ENCODE peak calls at places on chromosome 1, in four cellular contexts. One of them, this sample, is unnamed. For H3K27me3, the result is how much of the 10 kb centered on the place peaks cover.

GRCh38 chr1:156086256-156086662 is 4.0 kb upstream of the MEX3A start:
- DNase-seq in lower lobe of right lung: peak
- DNase-seq in psoas muscle: no peak
- DNase-seq in cardiac muscle cell: peak
- DNase-seq in this sample: no peak

GRCh38 chr1:43883321-43883720 is 50.3 kb upstream of the ARTN start:
- DNase-seq in lower lobe of right lung: no peak
- DNase-seq in psoas muscle: no peak
- DNase-seq in cardiac muscle cell: no peak
- DNase-seq in this sample: no peak

GRCh38 chr1:30809514-30810263 is 52.1 kb upstream of the LAPTM5 start:
- DNase-seq in cardiac muscle cell: peak
- DNase-seq in psoas muscle: no peak
- DNase-seq in lower lobe of right lung: no peak
- DNase-seq in this sample: peak

GRCh38 chr1:33586111-33586510 is 113.7 kb downstream of the ZSCAN20 start:
- DNase-seq in cardiac muscle cell: no peak
- DNase-seq in psoas muscle: no peak
- DNase-seq in lower lobe of right lung: no peak
- DNase-seq in this sample: no peak

GRCh38 chr1:184223216-184223615 is 163.6 kb upstream of the C1orf21 start:
- DNase-seq in psoas muscle: no peak
- DNase-seq in cardiac muscle cell: no peak
- DNase-seq in lower lobe of right lung: no peak
- DNase-seq in this sample: no peak

GRCh38 chr1:50426108-50426700 is 3.0 kb upstream of the DMRTA2 start:
- DNase-seq in psoas muscle: no peak
- DNase-seq in cardiac muscle cell: no peak
- DNase-seq in lower lobe of right lung: no peak
- DNase-seq in this sample: no peak

GRCh38 chr1:175471039-175471800 is 272.2 kb downstream of the TNR start:
- DNase-seq in psoas muscle: no peak
- DNase-seq in lower lobe of right lung: no peak
- DNase-seq in cardiac muscle cell: no peak
- DNase-seq in this sample: no peak

GRCh38 chr1:9420835-9421532 is 118.3 kb upstream of the SLC25A33 start:
- DNase-seq in lower lobe of right lung: no peak
- DNase-seq in psoas muscle: no peak
- DNase-seq in cardiac muscle cell: no peak
- DNase-seq in this sample: no peak

GRCh38 chr1:9631613-9632012 is 19.9 kb upstream of the PIK3CD start:
- DNase-seq in cardiac muscle cell: no peak
- DNase-seq in psoas muscle: no peak
- DNase-seq in lower lobe of right lung: no peak
- DNase-seq in this sample: no peak

GRCh38 chr1:27522860-27523665 is 33.1 kb upstream of the WASF2 start:
- DNase-seq in psoas muscle: peak
- DNase-seq in cardiac muscle cell: peak
- DNase-seq in lower lobe of right lung: no peak
- DNase-seq in this sample: no peak

GRCh38 chr1:53147171-53147570 is 4.7 kb upstream of the SLC1A7 start:
- DNase-seq in lower lobe of right lung: no peak
- DNase-seq in psoas muscle: no peak
- DNase-seq in cardiac muscle cell: no peak
- DNase-seq in this sample: no peak

GRCh38 chr1:193662030-193662429 is 475.6 kb upstream of the B3GALT2 start:
- DNase-seq in psoas muscle: no peak
- DNase-seq in cardiac muscle cell: no peak
- DNase-seq in lower lobe of right lung: no peak
- DNase-seq in this sample: no peak

GRCh38 chr1:200423235-200423634 is 13.4 kb upstream of the ZNF281 start:
- DNase-seq in psoas muscle: no peak
- DNase-seq in lower lobe of right lung: no peak
- DNase-seq in cardiac muscle cell: no peak
- DNase-seq in this sample: no peak
- H3K4me3 ChIP-seq in psoas muscle: no peak
- H3K4me3 ChIP-seq in lower lobe of right lung: no peak
- H3K4me3 ChIP-seq in cardiac muscle cell: no peak
- H3K4me3 ChIP-seq in this sample: no peak

GRCh38 chr1:245155186-245156040 is 628 bp downstream of the KIF26B start:
- DNase-seq in psoas muscle: no peak
- DNase-seq in cardiac muscle cell: peak
- DNase-seq in lower lobe of right lung: no peak
- DNase-seq in this sample: no peak
- H3K27me3 ChIP-seq in psoas muscle: half or more
- H3K27me3 ChIP-seq in cardiac muscle cell: under half
- H3K27me3 ChIP-seq in lower lobe of right lung: under half
- H3K27me3 ChIP-seq in this sample: under half

DNA sequence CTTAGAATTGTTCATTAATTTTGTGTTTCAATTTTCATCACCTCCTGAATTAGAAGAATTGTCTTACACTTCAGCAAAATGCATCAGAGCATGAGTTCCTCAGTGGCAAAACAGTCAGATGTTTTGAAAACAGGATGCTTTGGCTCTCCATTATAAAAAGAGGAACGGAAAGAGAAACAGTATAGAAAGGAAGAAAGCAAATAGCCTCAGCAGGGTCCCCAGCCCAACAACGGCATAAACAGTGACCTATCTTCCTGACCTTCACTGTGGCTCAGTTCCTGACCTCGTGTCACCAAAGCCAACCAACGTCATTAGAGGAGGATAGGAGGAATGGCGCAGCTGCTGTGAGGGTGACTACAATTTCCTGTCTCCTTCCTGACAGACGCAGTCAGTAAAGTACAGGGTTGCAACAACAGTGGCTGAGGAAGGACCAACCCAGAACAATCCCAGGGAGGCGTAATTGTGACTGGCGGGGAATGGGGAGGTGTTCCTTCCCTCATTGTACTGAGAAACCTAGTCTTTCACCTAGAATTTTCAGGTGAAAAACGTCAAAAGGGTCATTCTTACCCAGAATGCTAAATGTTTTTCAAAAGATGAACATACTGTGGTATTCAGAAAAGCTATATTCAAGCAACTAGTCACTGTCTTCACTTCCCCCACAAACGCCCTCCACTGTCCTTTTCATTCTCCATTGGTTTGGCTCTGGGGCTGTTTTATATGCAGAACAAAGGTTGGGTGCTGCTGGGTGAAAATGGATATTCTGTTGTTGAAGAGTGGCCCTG is 197.9 kb upstream of the SGIP1 start:
- DNase-seq in lower lobe of right lung: peak
- DNase-seq in psoas muscle: peak
- DNase-seq in cardiac muscle cell: no peak
- DNase-seq in this sample: no peak
- H3K4me3 ChIP-seq in lower lobe of right lung: peak
- H3K4me3 ChIP-seq in psoas muscle: peak
- H3K4me3 ChIP-seq in cardiac muscle cell: no peak
- H3K4me3 ChIP-seq in this sample: no peak

GRCh38 chr1:37629008-37629407 is 5.7 kb downstream of the RSPO1 start:
- DNase-seq in lower lobe of right lung: no peak
- DNase-seq in cardiac muscle cell: no peak
- DNase-seq in psoas muscle: no peak
- DNase-seq in this sample: no peak

GRCh38 chr1:37631039-37631428 is 3.7 kb downstream of the RSPO1 start:
- DNase-seq in psoas muscle: no peak
- DNase-seq in cardiac muscle cell: no peak
- DNase-seq in lower lobe of right lung: no peak
- DNase-seq in this sample: no peak

GRCh38 chr1:37628026-37628556 is 6.6 kb downstream of the RSPO1 start:
- DNase-seq in psoas muscle: no peak
- DNase-seq in lower lobe of right lung: no peak
- DNase-seq in cardiac muscle cell: no peak
- DNase-seq in this sample: no peak

GRCh38 chr1:37630426-37631038 is 4.2 kb downstream of the RSPO1 start:
- DNase-seq in cardiac muscle cell: no peak
- DNase-seq in psoas muscle: no peak
- DNase-seq in lower lobe of right lung: no peak
- DNase-seq in this sample: no peak

DNA sequence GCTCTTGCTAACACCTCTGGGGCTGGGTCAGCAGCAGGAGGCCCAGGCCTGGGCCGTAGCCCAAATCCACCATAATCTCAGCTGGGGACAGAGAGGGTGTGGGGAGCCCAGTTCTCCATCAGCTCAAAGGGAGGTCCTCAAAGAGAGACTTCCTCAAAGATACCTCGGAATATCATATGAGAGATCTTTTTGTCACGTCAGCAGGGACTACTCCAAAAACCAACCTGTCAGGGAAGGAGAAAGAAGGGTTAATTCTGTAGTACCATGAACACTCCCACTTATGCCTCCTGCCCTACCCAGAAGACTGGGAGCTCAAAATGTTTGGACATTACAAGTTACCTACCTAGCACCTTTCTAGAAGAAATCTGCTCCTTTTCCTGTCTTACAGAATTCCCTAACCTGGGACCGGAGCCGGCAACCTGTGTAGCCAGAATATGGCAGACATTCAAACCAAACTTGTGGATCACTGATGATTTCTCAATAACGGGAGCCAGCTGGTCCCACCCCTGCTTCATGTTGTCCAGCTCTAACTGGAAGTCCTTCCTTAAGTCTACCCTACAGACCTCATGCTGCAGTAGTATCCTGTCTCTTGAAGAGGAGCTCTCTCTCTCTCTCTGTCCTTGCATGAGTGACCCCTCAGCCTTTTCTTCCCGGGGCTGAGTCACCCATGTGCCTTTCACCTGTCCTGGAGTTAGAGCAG is 4.8 kb downstream of the RSPO1 start:
- DNase-seq in cardiac muscle cell: no peak
- DNase-seq in lower lobe of right lung: no peak
- DNase-seq in psoas muscle: no peak
- DNase-seq in this sample: no peak
- H3K27me3 ChIP-seq in cardiac muscle cell: half or more
- H3K27me3 ChIP-seq in lower lobe of right lung: half or more
- H3K27me3 ChIP-seq in psoas muscle: half or more
- H3K27me3 ChIP-seq in this sample: half or more

GRCh38 chr1:29122987-29123870 is 474 bp downstream of the TMEM200B start:
- DNase-seq in cardiac muscle cell: peak
- DNase-seq in psoas muscle: peak
- DNase-seq in lower lobe of right lung: no peak
- DNase-seq in this sample: no peak
- H3K4me3 ChIP-seq in cardiac muscle cell: peak
- H3K4me3 ChIP-seq in psoas muscle: peak
- H3K4me3 ChIP-seq in lower lobe of right lung: peak
- H3K4me3 ChIP-seq in this sample: peak

DNA sequence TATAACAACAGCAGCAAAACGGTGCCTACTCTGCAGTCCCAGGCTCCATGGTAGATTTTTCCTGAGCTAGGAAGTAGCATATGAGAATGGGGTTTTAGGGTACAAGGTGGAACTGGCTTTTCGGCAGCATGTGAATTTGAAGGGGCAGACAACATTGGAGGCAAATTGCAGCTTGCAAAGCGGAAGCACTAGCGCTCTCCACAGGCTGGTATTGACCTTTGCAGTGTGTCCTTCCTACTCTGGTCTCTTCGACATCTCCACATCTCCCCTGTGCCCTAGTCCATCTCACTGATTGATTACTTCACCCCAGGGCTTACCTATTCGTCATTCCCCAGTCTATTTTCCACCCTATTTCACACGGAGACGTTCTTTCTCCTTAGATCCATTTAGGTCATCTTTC is 13.0 kb downstream of the IGSF21 start:
- DNase-seq in psoas muscle: no peak
- DNase-seq in cardiac muscle cell: no peak
- DNase-seq in lower lobe of right lung: no peak
- DNase-seq in this sample: no peak
- H3K27me3 ChIP-seq in psoas muscle: half or more
- H3K27me3 ChIP-seq in cardiac muscle cell: half or more
- H3K27me3 ChIP-seq in lower lobe of right lung: half or more
- H3K27me3 ChIP-seq in this sample: under half